ENCODE peak calls at places on chromosomes 16 and 17, in ten cellular contexts. One of them, this sample, is unnamed.
A peak's percentile ranks its signal among the peaks of the same experiment; 100 is the strongest.

GRCh38 chr17:16442141-16442540 is 26.8 kb downstream of the TRPV2 start:
- DNase-seq in esophagus squamous epithelium: no peak
- DNase-seq in CD4-positive, alpha-beta memory T cell: peak; percentile 12
- DNase-seq in Peyer's patch: no peak
- DNase-seq in right atrium auricular region: no peak
- DNase-seq in psoas muscle: no peak
- DNase-seq in sigmoid colon: no peak
- DNase-seq in uterus: no peak
- DNase-seq in ascending aorta: no peak
- DNase-seq in colonic mucosa: no peak
- DNase-seq in this sample: no peak

GRCh38 chr17:8621585-8621984 is 8.9 kb downstream of the MYH10 start:
- DNase-seq in esophagus squamous epithelium: no peak
- DNase-seq in CD4-positive, alpha-beta memory T cell: no peak
- DNase-seq in Peyer's patch: no peak
- DNase-seq in right atrium auricular region: no peak
- DNase-seq in psoas muscle: no peak
- DNase-seq in sigmoid colon: no peak
- DNase-seq in uterus: no peak
- DNase-seq in ascending aorta: peak; percentile 66
- DNase-seq in colonic mucosa: no peak
- DNase-seq in this sample: no peak

GRCh38 chr16:84595052-84595481 is 22.8 kb downstream of the COTL1 start:
- DNase-seq in esophagus squamous epithelium: no peak
- DNase-seq in CD4-positive, alpha-beta memory T cell: peak; percentile 66
- DNase-seq in Peyer's patch: peak; percentile 71
- DNase-seq in right atrium auricular region: no peak
- DNase-seq in psoas muscle: no peak
- DNase-seq in sigmoid colon: no peak
- DNase-seq in uterus: peak; percentile 42
- DNase-seq in ascending aorta: no peak
- DNase-seq in colonic mucosa: peak; percentile 63
- DNase-seq in this sample: no peak

GRCh38 chr17:50060951-50061712 is 5.2 kb downstream of the ITGA3 start:
- DNase-seq in esophagus squamous epithelium: no peak
- DNase-seq in CD4-positive, alpha-beta memory T cell: no peak
- DNase-seq in Peyer's patch: no peak
- DNase-seq in right atrium auricular region: peak; percentile 67
- DNase-seq in psoas muscle: peak; percentile 92
- DNase-seq in sigmoid colon: peak; percentile 97
- DNase-seq in uterus: peak; percentile 91
- DNase-seq in ascending aorta: peak; percentile 97
- DNase-seq in colonic mucosa: peak; percentile 68
- DNase-seq in this sample: no peak

GRCh38 chr17:9672691-9673090 is 27.4 kb downstream of the USP43 start:
- DNase-seq in esophagus squamous epithelium: no peak
- DNase-seq in CD4-positive, alpha-beta memory T cell: no peak
- DNase-seq in Peyer's patch: no peak
- DNase-seq in right atrium auricular region: no peak
- DNase-seq in psoas muscle: no peak
- DNase-seq in sigmoid colon: no peak
- DNase-seq in uterus: no peak
- DNase-seq in ascending aorta: no peak
- DNase-seq in colonic mucosa: no peak
- DNase-seq in this sample: no peak

GRCh38 chr17:41723801-41724475 is 10.5 kb downstream of the HAP1 start:
- DNase-seq in esophagus squamous epithelium: no peak
- DNase-seq in CD4-positive, alpha-beta memory T cell: no peak
- DNase-seq in Peyer's patch: no peak
- DNase-seq in right atrium auricular region: no peak
- DNase-seq in psoas muscle: no peak
- DNase-seq in sigmoid colon: no peak
- DNase-seq in uterus: no peak
- DNase-seq in ascending aorta: no peak
- DNase-seq in colonic mucosa: no peak
- DNase-seq in this sample: no peak

GRCh38 chr17:1108810-1109605 is 70.8 kb downstream of the ABR start:
- DNase-seq in esophagus squamous epithelium: no peak
- DNase-seq in CD4-positive, alpha-beta memory T cell: peak; percentile 78
- DNase-seq in Peyer's patch: peak; percentile 80
- DNase-seq in right atrium auricular region: no peak
- DNase-seq in psoas muscle: peak; percentile 81
- DNase-seq in sigmoid colon: peak; percentile 80
- DNase-seq in uterus: peak; percentile 59
- DNase-seq in ascending aorta: peak; percentile 76
- DNase-seq in colonic mucosa: peak; percentile 57
- DNase-seq in this sample: peak; percentile 85

GRCh38 chr16:30837904-30838303 is 50.9 kb upstream of the ZNF629 start:
- DNase-seq in esophagus squamous epithelium: no peak
- DNase-seq in CD4-positive, alpha-beta memory T cell: no peak
- DNase-seq in Peyer's patch: no peak
- DNase-seq in right atrium auricular region: no peak
- DNase-seq in psoas muscle: no peak
- DNase-seq in sigmoid colon: no peak
- DNase-seq in uterus: no peak
- DNase-seq in ascending aorta: no peak
- DNase-seq in colonic mucosa: no peak
- DNase-seq in this sample: no peak

GRCh38 chr16:1466968-1467521 is 7.8 kb downstream of the CLCN7 start:
- DNase-seq in esophagus squamous epithelium: no peak
- DNase-seq in CD4-positive, alpha-beta memory T cell: no peak
- DNase-seq in Peyer's patch: no peak
- DNase-seq in right atrium auricular region: no peak
- DNase-seq in psoas muscle: no peak
- DNase-seq in sigmoid colon: no peak
- DNase-seq in uterus: no peak
- DNase-seq in ascending aorta: no peak
- DNase-seq in colonic mucosa: no peak
- DNase-seq in this sample: no peak

GRCh38 chr16:85042606-85043005 is 15.0 kb downstream of the KIAA0513 start:
- DNase-seq in esophagus squamous epithelium: no peak
- DNase-seq in CD4-positive, alpha-beta memory T cell: no peak
- DNase-seq in Peyer's patch: no peak
- DNase-seq in right atrium auricular region: no peak
- DNase-seq in psoas muscle: peak; percentile 62
- DNase-seq in sigmoid colon: no peak
- DNase-seq in uterus: no peak
- DNase-seq in ascending aorta: no peak
- DNase-seq in colonic mucosa: no peak
- DNase-seq in this sample: no peak

GRCh38 chr16:23365602-23366240 is 63.6 kb downstream of the SCNN1B start:
- DNase-seq in esophagus squamous epithelium: no peak
- DNase-seq in CD4-positive, alpha-beta memory T cell: no peak
- DNase-seq in Peyer's patch: no peak
- DNase-seq in right atrium auricular region: no peak
- DNase-seq in psoas muscle: no peak
- DNase-seq in sigmoid colon: no peak
- DNase-seq in uterus: no peak
- DNase-seq in ascending aorta: no peak
- DNase-seq in colonic mucosa: no peak
- DNase-seq in this sample: no peak

GRCh38 chr16:35201151-35201550 is 1741.7 kb downstream of the TP53TG3F start:
- DNase-seq in esophagus squamous epithelium: no peak
- DNase-seq in CD4-positive, alpha-beta memory T cell: no peak
- DNase-seq in Peyer's patch: no peak
- DNase-seq in right atrium auricular region: no peak
- DNase-seq in psoas muscle: no peak
- DNase-seq in sigmoid colon: no peak
- DNase-seq in uterus: no peak
- DNase-seq in ascending aorta: no peak
- DNase-seq in colonic mucosa: no peak
- DNase-seq in this sample: no peak

GRCh38 chr16:23113185-23113584 is 36.1 kb downstream of the USP31 start:
- DNase-seq in esophagus squamous epithelium: no peak
- DNase-seq in CD4-positive, alpha-beta memory T cell: no peak
- DNase-seq in Peyer's patch: no peak
- DNase-seq in right atrium auricular region: no peak
- DNase-seq in psoas muscle: no peak
- DNase-seq in sigmoid colon: no peak
- DNase-seq in uterus: no peak
- DNase-seq in ascending aorta: no peak
- DNase-seq in colonic mucosa: no peak
- DNase-seq in this sample: no peak

GRCh38 chr17:81996757-81997441 is 19.5 kb downstream of the ASPSCR1 start:
- DNase-seq in esophagus squamous epithelium: no peak
- DNase-seq in CD4-positive, alpha-beta memory T cell: no peak
- DNase-seq in Peyer's patch: no peak
- DNase-seq in right atrium auricular region: no peak
- DNase-seq in psoas muscle: peak; percentile 22
- DNase-seq in sigmoid colon: no peak
- DNase-seq in uterus: no peak
- DNase-seq in ascending aorta: no peak
- DNase-seq in colonic mucosa: no peak
- DNase-seq in this sample: no peak

GRCh38 chr17:81996232-81996756 is 18.9 kb downstream of the ASPSCR1 start:
- DNase-seq in esophagus squamous epithelium: no peak
- DNase-seq in CD4-positive, alpha-beta memory T cell: no peak
- DNase-seq in Peyer's patch: no peak
- DNase-seq in right atrium auricular region: no peak
- DNase-seq in psoas muscle: peak; percentile 29
- DNase-seq in sigmoid colon: no peak
- DNase-seq in uterus: no peak
- DNase-seq in ascending aorta: no peak
- DNase-seq in colonic mucosa: no peak
- DNase-seq in this sample: no peak

GRCh38 chr17:81993726-81994592 is 16.5 kb downstream of the ASPSCR1 start:
- DNase-seq in esophagus squamous epithelium: no peak
- DNase-seq in CD4-positive, alpha-beta memory T cell: no peak
- DNase-seq in Peyer's patch: no peak
- DNase-seq in right atrium auricular region: no peak
- DNase-seq in psoas muscle: peak; percentile 39
- DNase-seq in sigmoid colon: no peak
- DNase-seq in uterus: no peak
- DNase-seq in ascending aorta: no peak
- DNase-seq in colonic mucosa: no peak
- DNase-seq in this sample: no peak

GRCh38 chr17:81994593-81995462 is 17.4 kb downstream of the ASPSCR1 start:
- DNase-seq in esophagus squamous epithelium: no peak
- DNase-seq in CD4-positive, alpha-beta memory T cell: no peak
- DNase-seq in Peyer's patch: no peak
- DNase-seq in right atrium auricular region: no peak
- DNase-seq in psoas muscle: peak; percentile 33
- DNase-seq in sigmoid colon: no peak
- DNase-seq in uterus: no peak
- DNase-seq in ascending aorta: no peak
- DNase-seq in colonic mucosa: no peak
- DNase-seq in this sample: no peak

GRCh38 chr17:81995463-81996231 is 18.2 kb downstream of the ASPSCR1 start:
- DNase-seq in esophagus squamous epithelium: no peak
- DNase-seq in CD4-positive, alpha-beta memory T cell: no peak
- DNase-seq in Peyer's patch: no peak
- DNase-seq in right atrium auricular region: no peak
- DNase-seq in psoas muscle: peak; percentile 48
- DNase-seq in sigmoid colon: no peak
- DNase-seq in uterus: no peak
- DNase-seq in ascending aorta: no peak
- DNase-seq in colonic mucosa: no peak
- DNase-seq in this sample: no peak
- H3K4me1 ChIP-seq in esophagus squamous epithelium: peaks cover 22% of the 10 kb centered on the region
- H3K4me1 ChIP-seq in CD4-positive, alpha-beta memory T cell: no peaks in the 10 kb centered on the region
- H3K4me1 ChIP-seq in Peyer's patch: no peaks in the 10 kb centered on the region
- H3K4me1 ChIP-seq in right atrium auricular region: no peaks in the 10 kb centered on the region
- H3K4me1 ChIP-seq in psoas muscle: peaks cover 48% of the 10 kb centered on the region
- H3K4me1 ChIP-seq in sigmoid colon: peaks cover 21% of the 10 kb centered on the region
- H3K4me1 ChIP-seq in uterus: no peaks in the 10 kb centered on the region
- H3K4me1 ChIP-seq in ascending aorta: peaks cover 7% of the 10 kb centered on the region
- H3K4me1 ChIP-seq in colonic mucosa: peaks cover 14% of the 10 kb centered on the region
- H3K4me1 ChIP-seq in this sample: no peaks in the 10 kb centered on the region

GRCh38 chr17:80766290-80766689 is 221.7 kb downstream of the RPTOR start:
- DNase-seq in esophagus squamous epithelium: no peak
- DNase-seq in CD4-positive, alpha-beta memory T cell: no peak
- DNase-seq in Peyer's patch: no peak
- DNase-seq in right atrium auricular region: no peak
- DNase-seq in psoas muscle: no peak
- DNase-seq in sigmoid colon: no peak
- DNase-seq in uterus: no peak
- DNase-seq in ascending aorta: no peak
- DNase-seq in colonic mucosa: no peak
- DNase-seq in this sample: no peak
- H3K27ac ChIP-seq in esophagus squamous epithelium: no peak overlapping the region
- H3K27ac ChIP-seq in CD4-positive, alpha-beta memory T cell: peak overlapping the region; percentile 53
- H3K27ac ChIP-seq in Peyer's patch: no peak overlapping the region
- H3K27ac ChIP-seq in right atrium auricular region: no peak overlapping the region
- H3K27ac ChIP-seq in psoas muscle: no peak overlapping the region
- H3K27ac ChIP-seq in sigmoid colon: no peak overlapping the region
- H3K27ac ChIP-seq in uterus: no peak overlapping the region
- H3K27ac ChIP-seq in ascending aorta: no peak overlapping the region
- H3K27ac ChIP-seq in colonic mucosa: no peak overlapping the region
- H3K27ac ChIP-seq in this sample: no peak overlapping the region

GRCh38 chr17:20280832-20281231 is 186.5 kb downstream of the LGALS9B start:
- DNase-seq in esophagus squamous epithelium: no peak
- DNase-seq in CD4-positive, alpha-beta memory T cell: no peak
- DNase-seq in Peyer's patch: no peak
- DNase-seq in right atrium auricular region: no peak
- DNase-seq in psoas muscle: no peak
- DNase-seq in sigmoid colon: no peak
- DNase-seq in uterus: no peak
- DNase-seq in ascending aorta: no peak
- DNase-seq in colonic mucosa: no peak
- DNase-seq in this sample: no peak

GRCh38 chr17:20284018-20284417 is 183.3 kb downstream of the LGALS9B start:
- DNase-seq in esophagus squamous epithelium: no peak
- DNase-seq in CD4-positive, alpha-beta memory T cell: no peak
- DNase-seq in Peyer's patch: no peak
- DNase-seq in right atrium auricular region: no peak
- DNase-seq in psoas muscle: no peak
- DNase-seq in sigmoid colon: no peak
- DNase-seq in uterus: no peak
- DNase-seq in ascending aorta: no peak
- DNase-seq in colonic mucosa: no peak
- DNase-seq in this sample: no peak

GRCh38 chr17:20280051-20280450 is 187.3 kb downstream of the LGALS9B start:
- DNase-seq in esophagus squamous epithelium: no peak
- DNase-seq in CD4-positive, alpha-beta memory T cell: no peak
- DNase-seq in Peyer's patch: no peak
- DNase-seq in right atrium auricular region: no peak
- DNase-seq in psoas muscle: no peak
- DNase-seq in sigmoid colon: no peak
- DNase-seq in uterus: no peak
- DNase-seq in ascending aorta: no peak
- DNase-seq in colonic mucosa: no peak
- DNase-seq in this sample: no peak

GRCh38 chr17:20282526-20283308 is 184.6 kb downstream of the LGALS9B start:
- DNase-seq in esophagus squamous epithelium: no peak
- DNase-seq in CD4-positive, alpha-beta memory T cell: no peak
- DNase-seq in Peyer's patch: no peak
- DNase-seq in right atrium auricular region: no peak
- DNase-seq in psoas muscle: no peak
- DNase-seq in sigmoid colon: no peak
- DNase-seq in uterus: no peak
- DNase-seq in ascending aorta: no peak
- DNase-seq in colonic mucosa: no peak
- DNase-seq in this sample: no peak

GRCh38 chr17:20281860-20282259 is 185.5 kb downstream of the LGALS9B start:
- DNase-seq in esophagus squamous epithelium: no peak
- DNase-seq in CD4-positive, alpha-beta memory T cell: no peak
- DNase-seq in Peyer's patch: no peak
- DNase-seq in right atrium auricular region: no peak
- DNase-seq in psoas muscle: peak; percentile 54
- DNase-seq in sigmoid colon: no peak
- DNase-seq in uterus: no peak
- DNase-seq in ascending aorta: peak; percentile 73
- DNase-seq in colonic mucosa: peak; percentile 19
- DNase-seq in this sample: no peak
- H3K4me1 ChIP-seq in esophagus squamous epithelium: no peaks in the 10 kb centered on the region
- H3K4me1 ChIP-seq in CD4-positive, alpha-beta memory T cell: peaks cover 11% of the 10 kb centered on the region
- H3K4me1 ChIP-seq in Peyer's patch: no peaks in the 10 kb centered on the region
- H3K4me1 ChIP-seq in right atrium auricular region: no peaks in the 10 kb centered on the region
- H3K4me1 ChIP-seq in psoas muscle: no peaks in the 10 kb centered on the region
- H3K4me1 ChIP-seq in sigmoid colon: peaks cover 2% of the 10 kb centered on the region
- H3K4me1 ChIP-seq in uterus: no peaks in the 10 kb centered on the region
- H3K4me1 ChIP-seq in ascending aorta: no peaks in the 10 kb centered on the region
- H3K4me1 ChIP-seq in colonic mucosa: no peaks in the 10 kb centered on the region
- H3K4me1 ChIP-seq in this sample: peaks cover 15% of the 10 kb centered on the region

GRCh38 chr17:7306911-7307685 is at the start of gene EIF5A:
- DNase-seq in esophagus squamous epithelium: peak; percentile 99
- DNase-seq in CD4-positive, alpha-beta memory T cell: peak; percentile 100
- DNase-seq in Peyer's patch: peak; percentile 100
- DNase-seq in right atrium auricular region: peak; percentile 100
- DNase-seq in psoas muscle: peak; percentile 100
- DNase-seq in sigmoid colon: peak; percentile 100
- DNase-seq in uterus: peak; percentile 100
- DNase-seq in ascending aorta: peak; percentile 99
- DNase-seq in colonic mucosa: peak; percentile 100
- DNase-seq in this sample: peak; percentile 100
- H3K27ac ChIP-seq in esophagus squamous epithelium: peak within 1 kb of the TSS; percentile 99
- H3K27ac ChIP-seq in CD4-positive, alpha-beta memory T cell: peak within 1 kb of the TSS; percentile 100
- H3K27ac ChIP-seq in Peyer's patch: peak within 1 kb of the TSS; percentile 99
- H3K27ac ChIP-seq in right atrium auricular region: peak within 1 kb of the TSS; percentile 99
- H3K27ac ChIP-seq in psoas muscle: peak within 1 kb of the TSS; percentile 98
- H3K27ac ChIP-seq in sigmoid colon: peak within 1 kb of the TSS; percentile 99
- H3K27ac ChIP-seq in uterus: peak within 1 kb of the TSS; percentile 99
- H3K27ac ChIP-seq in ascending aorta: peak within 1 kb of the TSS; percentile 97
- H3K27ac ChIP-seq in colonic mucosa: peak within 1 kb of the TSS; percentile 92
- H3K27ac ChIP-seq in this sample: peak within 1 kb of the TSS; percentile 94